ENCODE peak calls at places on chromosomes 6 and 20, in five cellular contexts. One of them, this sample, is unnamed.

GRCh38 chr6:134168580-134169223 is 116.3 kb upstream of the SLC2A12 start:
- DNase-seq in kidney epithelial cell: no peak
- DNase-seq in brain microvascular endothelial cell: no peak
- DNase-seq in GM12865: no peak
- DNase-seq in Peyer's patch: no peak
- DNase-seq in this sample: no peak

GRCh38 chr6:29602564-29603361 is 17.8 kb downstream of the OR2H2 start:
- DNase-seq in kidney epithelial cell: no peak
- DNase-seq in Peyer's patch: no peak
- DNase-seq in brain microvascular endothelial cell: peak; percentile 20
- DNase-seq in GM12865: peak; percentile 16
- DNase-seq in this sample: no peak

GRCh38 chr6:45305546-45305945 is 22.6 kb upstream of the RUNX2 start:
- DNase-seq in Peyer's patch: no peak
- DNase-seq in kidney epithelial cell: no peak
- DNase-seq in GM12865: no peak
- DNase-seq in brain microvascular endothelial cell: no peak
- DNase-seq in this sample: no peak

GRCh38 chr6:43089874-43090556 is 13.9 kb downstream of the PTK7 start:
- DNase-seq in Peyer's patch: no peak
- DNase-seq in kidney epithelial cell: no peak
- DNase-seq in brain microvascular endothelial cell: no peak
- DNase-seq in GM12865: no peak
- DNase-seq in this sample: no peak

GRCh38 chr6:107033136-107033535 is 5.1 kb downstream of the MTRES1 start:
- DNase-seq in Peyer's patch: no peak
- DNase-seq in brain microvascular endothelial cell: no peak
- DNase-seq in GM12865: no peak
- DNase-seq in kidney epithelial cell: no peak
- DNase-seq in this sample: no peak

GRCh38 chr6:4632411-4632810 is 143.8 kb upstream of the CDYL start:
- DNase-seq in GM12865: no peak
- DNase-seq in brain microvascular endothelial cell: no peak
- DNase-seq in Peyer's patch: no peak
- DNase-seq in kidney epithelial cell: no peak
- DNase-seq in this sample: no peak

GRCh38 chr6:85116475-85116874 is 333.4 kb upstream of the NT5E start:
- DNase-seq in Peyer's patch: no peak
- DNase-seq in kidney epithelial cell: no peak
- DNase-seq in brain microvascular endothelial cell: no peak
- DNase-seq in GM12865: no peak
- DNase-seq in this sample: no peak

GRCh38 chr6:163355471-163355991 is 59.0 kb upstream of the QKI start:
- DNase-seq in GM12865: no peak
- DNase-seq in brain microvascular endothelial cell: peak; percentile 82
- DNase-seq in kidney epithelial cell: no peak
- DNase-seq in Peyer's patch: no peak
- DNase-seq in this sample: no peak

GRCh38 chr20:53904261-53904660 is 166.1 kb downstream of the BCAS1 start:
- DNase-seq in GM12865: no peak
- DNase-seq in Peyer's patch: no peak
- DNase-seq in kidney epithelial cell: no peak
- DNase-seq in brain microvascular endothelial cell: no peak
- DNase-seq in this sample: no peak

GRCh38 chr6:112416885-112417284 is 69.8 kb downstream of the RFPL4B start:
- DNase-seq in GM12865: no peak
- DNase-seq in kidney epithelial cell: no peak
- DNase-seq in brain microvascular endothelial cell: no peak
- DNase-seq in Peyer's patch: no peak
- DNase-seq in this sample: no peak

GRCh38 chr20:36094497-36094896 is 60.0 kb upstream of the EPB41L1 start:
- DNase-seq in kidney epithelial cell: no peak
- DNase-seq in brain microvascular endothelial cell: no peak
- DNase-seq in Peyer's patch: no peak
- DNase-seq in GM12865: no peak
- DNase-seq in this sample: no peak

GRCh38 chr6:15843764-15844163 is 180.9 kb upstream of the DTNBP1 start:
- DNase-seq in Peyer's patch: no peak
- DNase-seq in brain microvascular endothelial cell: no peak
- DNase-seq in kidney epithelial cell: no peak
- DNase-seq in GM12865: no peak
- DNase-seq in this sample: no peak

GRCh38 chr6:35050291-35050987 is 90.7 kb downstream of the TCP11 start:
- DNase-seq in brain microvascular endothelial cell: no peak
- DNase-seq in GM12865: no peak
- DNase-seq in kidney epithelial cell: no peak
- DNase-seq in Peyer's patch: no peak
- DNase-seq in this sample: no peak

GRCh38 chr6:12648171-12648570 is 68.4 kb upstream of the PHACTR1 start:
- DNase-seq in Peyer's patch: no peak
- DNase-seq in GM12865: no peak
- DNase-seq in brain microvascular endothelial cell: no peak
- DNase-seq in kidney epithelial cell: no peak
- DNase-seq in this sample: no peak

GRCh38 chr20:51385941-51386530 is 156.5 kb downstream of the NFATC2 start:
- DNase-seq in GM12865: peak; percentile 70
- DNase-seq in Peyer's patch: peak; percentile 51
- DNase-seq in brain microvascular endothelial cell: peak; percentile 38
- DNase-seq in kidney epithelial cell: no peak
- DNase-seq in this sample: no peak

GRCh38 chr6:15389759-15390723 is 144.2 kb downstream of the JARID2 start:
- DNase-seq in kidney epithelial cell: no peak
- DNase-seq in brain microvascular endothelial cell: peak; percentile 62
- DNase-seq in GM12865: peak; percentile 64
- DNase-seq in Peyer's patch: no peak
- DNase-seq in this sample: no peak

GRCh38 chr6:101083533-101084172 is 202.5 kb upstream of the ASCC3 start:
- DNase-seq in kidney epithelial cell: peak; percentile 28
- DNase-seq in GM12865: no peak
- DNase-seq in brain microvascular endothelial cell: peak; percentile 90
- DNase-seq in Peyer's patch: no peak
- DNase-seq in this sample: no peak

GRCh38 chr20:24970743-24971142 is 21.7 kb downstream of the CST7 start:
- DNase-seq in GM12865: no peak
- DNase-seq in brain microvascular endothelial cell: no peak
- DNase-seq in kidney epithelial cell: no peak
- DNase-seq in Peyer's patch: no peak
- DNase-seq in this sample: no peak

GRCh38 chr6:37314803-37315515 is 38.8 kb upstream of the RNF8 start:
- DNase-seq in brain microvascular endothelial cell: peak; percentile 44
- DNase-seq in kidney epithelial cell: no peak
- DNase-seq in Peyer's patch: no peak
- DNase-seq in GM12865: peak; percentile 66
- DNase-seq in this sample: no peak

GRCh38 chr6:133242761-133243590 is 1.8 kb downstream of the EYA4 start:
- DNase-seq in kidney epithelial cell: no peak
- DNase-seq in brain microvascular endothelial cell: no peak
- DNase-seq in Peyer's patch: no peak
- DNase-seq in GM12865: no peak
- DNase-seq in this sample: no peak

GRCh38 chr20:47181056-47181862 is 175.2 kb downstream of the ZMYND8 start:
- DNase-seq in kidney epithelial cell: peak; percentile 55
- DNase-seq in GM12865: peak; percentile 69
- DNase-seq in brain microvascular endothelial cell: peak; percentile 77
- DNase-seq in Peyer's patch: no peak
- DNase-seq in this sample: no peak

GRCh38 chr6:33761922-33762629 is 15.4 kb upstream of the IP6K3 start:
- DNase-seq in kidney epithelial cell: no peak
- DNase-seq in GM12865: peak; percentile 66
- DNase-seq in Peyer's patch: peak; percentile 25
- DNase-seq in brain microvascular endothelial cell: peak; percentile 22
- DNase-seq in this sample: no peak

GRCh38 chr20:41913146-41913545 is 295.0 kb upstream of the CHD6 start:
- DNase-seq in kidney epithelial cell: no peak
- DNase-seq in Peyer's patch: no peak
- DNase-seq in brain microvascular endothelial cell: no peak
- DNase-seq in GM12865: no peak
- DNase-seq in this sample: no peak

DNA sequence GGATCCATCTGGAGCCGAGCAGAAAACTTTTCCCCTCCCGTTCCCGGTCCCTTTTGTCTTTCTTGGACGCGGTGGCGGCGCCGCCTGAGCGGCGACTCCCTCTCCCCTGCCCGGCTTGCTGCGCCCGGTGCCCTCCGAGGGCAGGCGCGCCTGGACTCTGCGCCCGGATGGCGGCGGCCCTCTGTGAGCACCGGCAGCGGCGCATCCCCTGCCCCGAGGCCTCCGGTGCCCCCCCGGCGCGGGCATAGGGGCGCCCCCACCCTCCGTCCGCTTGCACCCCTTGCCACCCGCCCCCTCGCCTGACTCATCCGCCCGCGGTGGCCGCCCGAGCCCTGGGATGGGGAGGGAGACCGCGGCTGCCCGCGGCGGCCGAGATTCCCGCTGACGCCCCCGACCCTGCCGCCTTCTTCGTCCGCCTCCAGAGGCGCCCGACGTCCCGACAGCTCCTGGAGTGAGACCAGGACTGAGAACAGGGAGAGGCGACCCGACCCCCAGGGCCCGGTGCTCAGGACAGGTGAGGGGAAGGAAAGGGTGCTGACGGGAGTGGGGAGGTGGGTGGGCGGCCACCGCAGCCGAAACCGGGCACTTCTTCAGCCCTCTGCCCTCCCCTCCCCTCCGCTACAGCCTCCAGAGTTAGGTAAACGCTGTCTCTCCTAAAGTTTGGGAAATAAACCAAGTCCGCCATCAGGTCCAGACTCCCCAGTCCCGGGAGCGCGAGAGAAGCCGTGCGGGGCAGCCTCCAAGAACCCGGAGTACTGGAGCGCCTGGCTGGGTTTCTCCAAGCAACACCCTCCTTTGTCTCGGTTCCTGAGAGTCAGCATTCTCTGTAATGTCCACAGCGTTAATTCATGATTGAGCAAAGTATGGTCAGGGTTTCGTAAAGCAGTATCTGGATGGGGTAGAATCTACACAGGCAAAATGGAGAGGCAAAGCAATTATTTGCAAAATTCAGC is at the start of gene TMEM200A:
- DNase-seq in Peyer's patch: no peak
- DNase-seq in brain microvascular endothelial cell: peak; percentile 48
- DNase-seq in kidney epithelial cell: no peak
- DNase-seq in GM12865: no peak
- DNase-seq in this sample: no peak
- H3K4me3 ChIP-seq in Peyer's patch: peak within 1 kb of the TSS; percentile 75
- H3K4me3 ChIP-seq in brain microvascular endothelial cell: peak within 1 kb of the TSS; percentile 86
- H3K4me3 ChIP-seq in kidney epithelial cell: peak within 1 kb of the TSS; percentile 88
- H3K4me3 ChIP-seq in GM12865: peak within 1 kb of the TSS; percentile 83
- H3K4me3 ChIP-seq in this sample: peak within 1 kb of the TSS; percentile 55

DNA sequence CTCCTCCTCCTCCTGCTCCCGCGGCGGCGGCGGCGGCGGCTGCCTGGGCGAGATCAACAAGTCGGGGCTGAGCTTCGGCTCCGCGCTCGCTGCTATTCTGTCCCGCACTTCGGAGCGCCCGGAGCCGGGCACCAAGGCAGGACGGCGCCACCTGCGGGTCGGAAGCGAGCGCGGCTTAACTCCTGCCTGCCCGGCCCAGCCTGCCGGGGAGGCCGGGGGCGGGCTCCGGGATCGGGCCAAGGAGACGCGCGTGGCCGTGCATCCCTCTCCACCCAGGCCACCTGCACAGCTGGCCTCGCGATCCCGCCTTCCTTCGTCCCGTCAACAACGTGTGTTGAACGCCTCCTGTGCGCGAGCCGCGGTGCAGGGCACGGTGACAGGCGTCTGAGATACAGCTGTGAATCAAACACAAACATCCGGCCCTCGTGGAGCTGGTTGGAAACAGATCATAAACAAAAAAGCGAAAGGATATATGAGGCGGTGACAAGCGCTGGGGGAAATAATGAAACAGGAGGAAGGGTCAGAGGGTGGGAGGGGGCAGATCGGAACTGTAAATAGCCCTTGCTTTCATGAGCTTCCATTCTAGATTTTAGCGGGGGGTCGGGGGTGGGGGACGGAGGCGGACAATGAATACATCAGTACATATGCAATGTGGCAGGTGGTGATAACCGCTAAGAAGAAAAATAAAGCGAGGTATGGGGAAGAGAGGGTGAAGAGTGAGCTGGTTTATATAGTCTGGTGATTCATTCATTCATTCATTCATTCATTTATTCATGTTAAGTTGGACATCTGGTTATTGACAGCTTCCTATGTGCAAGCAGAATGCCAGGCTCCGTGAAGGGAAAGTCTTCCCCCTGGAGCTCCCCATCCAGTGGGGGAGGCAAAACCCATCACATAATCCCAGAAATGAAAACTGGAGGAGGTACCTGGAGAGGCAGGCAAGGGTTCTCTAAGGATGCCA is 2.0 kb upstream of the KCNB1 start:
- DNase-seq in GM12865: peak; percentile 66
- DNase-seq in kidney epithelial cell: peak; percentile 7
- DNase-seq in brain microvascular endothelial cell: peak; percentile 61
- DNase-seq in Peyer's patch: peak; percentile 38
- DNase-seq in this sample: no peak
- TF ChIP-seq CTCF in GM12865: peak; percentile 68
- TF ChIP-seq CTCF in kidney epithelial cell: peak; percentile 60
- TF ChIP-seq CTCF in brain microvascular endothelial cell: peak; percentile 68
- TF ChIP-seq CTCF in Peyer's patch: no peak
- TF ChIP-seq CTCF in this sample: peak; percentile 23

GRCh38 chr20:33674294-33675126 is at the start of gene NECAB3:
- DNase-seq in GM12865: peak; percentile 72
- DNase-seq in Peyer's patch: peak; percentile 71
- DNase-seq in kidney epithelial cell: no peak
- DNase-seq in brain microvascular endothelial cell: peak; percentile 60
- DNase-seq in this sample: no peak

GRCh38 chr20:33671573-33672288 is 2.5 kb downstream of the NECAB3 start:
- DNase-seq in kidney epithelial cell: no peak
- DNase-seq in brain microvascular endothelial cell: no peak
- DNase-seq in Peyer's patch: no peak
- DNase-seq in GM12865: no peak
- DNase-seq in this sample: no peak

GRCh38 chr20:33673411-33674293 is 576 bp downstream of the NECAB3 start:
- DNase-seq in Peyer's patch: no peak
- DNase-seq in kidney epithelial cell: no peak
- DNase-seq in GM12865: no peak
- DNase-seq in brain microvascular endothelial cell: no peak
- DNase-seq in this sample: no peak

GRCh38 chr20:33672426-33673114 is 1.7 kb downstream of the NECAB3 start:
- DNase-seq in kidney epithelial cell: no peak
- DNase-seq in Peyer's patch: no peak
- DNase-seq in brain microvascular endothelial cell: no peak
- DNase-seq in GM12865: no peak
- DNase-seq in this sample: no peak

GRCh38 chr20:33673115-33673410 is 1.2 kb downstream of the NECAB3 start:
- DNase-seq in kidney epithelial cell: no peak
- DNase-seq in Peyer's patch: no peak
- DNase-seq in brain microvascular endothelial cell: no peak
- DNase-seq in GM12865: no peak
- DNase-seq in this sample: no peak
- H3K4me3 ChIP-seq in kidney epithelial cell: peak overlapping the region; percentile 48
- H3K4me3 ChIP-seq in Peyer's patch: peak overlapping the region; percentile 93
- H3K4me3 ChIP-seq in brain microvascular endothelial cell: peak overlapping the region; percentile 69
- H3K4me3 ChIP-seq in GM12865: no peak overlapping the region
- H3K4me3 ChIP-seq in this sample: peak overlapping the region; percentile 75

GRCh38 chr6:137660296-137660731 is 166.1 kb upstream of the OLIG3 start:
- DNase-seq in kidney epithelial cell: no peak
- DNase-seq in brain microvascular endothelial cell: no peak
- DNase-seq in Peyer's patch: no peak
- DNase-seq in GM12865: no peak
- DNase-seq in this sample: no peak
- TF ChIP-seq CTCF in kidney epithelial cell: no peak
- TF ChIP-seq CTCF in brain microvascular endothelial cell: no peak
- TF ChIP-seq CTCF in Peyer's patch: no peak
- TF ChIP-seq CTCF in GM12865: no peak
- TF ChIP-seq CTCF in this sample: no peak

GRCh38 chr6:27558028-27558724 is 85.3 kb upstream of the ZNF184 start:
- DNase-seq in brain microvascular endothelial cell: no peak
- DNase-seq in Peyer's patch: no peak
- DNase-seq in GM12865: no peak
- DNase-seq in kidney epithelial cell: no peak
- DNase-seq in this sample: no peak
- H3K4me3 ChIP-seq in brain microvascular endothelial cell: peak overlapping the region; percentile 37
- H3K4me3 ChIP-seq in Peyer's patch: no peak overlapping the region
- H3K4me3 ChIP-seq in GM12865: no peak overlapping the region
- H3K4me3 ChIP-seq in kidney epithelial cell: no peak overlapping the region
- H3K4me3 ChIP-seq in this sample: no peak overlapping the region

This sample was measured in vagina.